ENCODE peak calls at places on chromosomes 12 and 14, in five cellular contexts. V is iris pigment epithelial cell; I is NCI-H748 treated with DMSO at 0.1 percent for 48 hours; S is Jurkat, Clone E6-1; H is activated T-helper 1 cell treated with anti-CD3 and anti-CD28 coated beads, Interleukin-12 subunit alpha, Interleukin-12 subunit beta, Interleukin-2, Interleukin-4 antibody, amounts not matched to agents 30 ng/mL and 10 ng/mL and 1 ng/mL, durations not matched to agents 14 hours and 24 hours and 36 hours. W is an unnamed sample.

GRCh38 chr12:24113701-24114100 is 164.2 kb upstream of the SOX5 start:
- DNase-seq in H (no peak), I (no peak), S (no peak), V (peak), W (no peak)

GRCh38 chr12:100348657-100349454 is 8.0 kb upstream of the SLC17A8 start:
- DNase-seq in H (no peak), I (peak), S (peak), V (peak), W (peak)

GRCh38 chr12:128572311-128572810 is 251.4 kb downstream of the SLC15A4 start:
- DNase-seq in H (no peak), V (no peak), S (no peak), I (no peak), W (no peak)

GRCh38 chr12:130199536-130200390 is 37.5 kb downstream of the FZD10 start:
- DNase-seq in V (no peak), H (no peak), I (no peak), S (no peak), W (no peak)

GRCh38 chr12:22658214-22658613 is 33.2 kb downstream of the ETNK1 start:
- DNase-seq in V (peak), H (no peak), I (no peak), S (no peak), W (peak)

GRCh38 chr14:98018626-98019025 is 1221.4 kb downstream of the VRK1 start:
- DNase-seq in H (no peak), V (no peak), S (peak), I (no peak), W (no peak)

GRCh38 chr12:31732926-31733548 is 4.2 kb upstream of the AMN1 start:
- DNase-seq in I (no peak), S (peak), H (peak), V (peak), W (peak)

GRCh38 chr14:40312296-40312695 is 880.1 kb upstream of the FBXO33 start:
- DNase-seq in V (no peak), I (no peak), S (no peak), H (no peak), W (peak)

GRCh38 chr14:101350021-101350420 is 211.3 kb upstream of the DIO3 start:
- DNase-seq in H (no peak), V (no peak), S (no peak), I (no peak), W (no peak)

GRCh38 chr14:29681308-29681707 is 246.3 kb downstream of the PRKD1 start:
- DNase-seq in H (no peak), S (no peak), V (no peak), I (no peak), W (peak)

GRCh38 chr12:11026118-11026517 is 3.7 kb upstream of the TAS2R19 start:
- DNase-seq in H (no peak), V (no peak), I (no peak), S (no peak), W (no peak)

GRCh38 chr14:97780804-97781203 is 983.6 kb downstream of the VRK1 start:
- DNase-seq in S (no peak), I (no peak), V (no peak), H (no peak), W (no peak)

GRCh38 chr14:89372156-89372555 is 44.9 kb downstream of the FOXN3 start:
- DNase-seq in I (no peak), S (no peak), H (no peak), V (peak), W (no peak)

GRCh38 chr12:15956010-15956409 is 44.9 kb downstream of the DERA start:
- DNase-seq in H (no peak), S (no peak), I (no peak), V (no peak), W (peak)

GRCh38 chr12:8037947-8038346 is 5.4 kb downstream of the FOXJ2 start:
- DNase-seq in I (no peak), V (no peak), S (no peak), H (no peak), W (peak)

GRCh38 chr14:29028973-29029582 is 262.5 kb downstream of the FOXG1 start:
- DNase-seq in V (peak), H (no peak), I (no peak), S (no peak), W (no peak)